ENCODE peak calls at places on chromosomes 1 and 21, in five cellular contexts. C is H1, Q is IMR-90, V is neuronal stem cell, U is mesendoderm. F is an unnamed sample.

GRCh38 chr1:162861101-162861500 is at the start of gene CCDC190:
- DNase-seq in C (no peak), Q (no peak), V (no peak), U (peak; percentile 36), F (no peak)

GRCh38 chr1:178536844-178537371 is 24.0 kb downstream of the TEX35 start:
- DNase-seq in Q (peak; percentile 99), U (peak; percentile 65), C (no peak), V (no peak), F (peak; percentile 95)

GRCh38 chr1:63124666-63125191 is 197.6 kb upstream of the FOXD3 start:
- DNase-seq in Q (peak; percentile 70), C (no peak), U (peak; percentile 28), V (no peak), F (no peak)

GRCh38 chr1:32989160-32989894 is 24.7 kb upstream of the RNF19B start:
- DNase-seq in Q (peak; percentile 99), U (peak; percentile 67), C (no peak), V (no peak), F (peak; percentile 82)

GRCh38 chr1:17338706-17339493 is 30.9 kb downstream of the PADI4 start:
- DNase-seq in Q (no peak), C (no peak), U (no peak), V (no peak), F (no peak)

GRCh38 chr1:209398330-209398991 is 185.1 kb upstream of the CAMK1G start:
- DNase-seq in U (peak; percentile 94), V (no peak), Q (peak; percentile 88), C (no peak), F (peak; percentile 89)

GRCh38 chr1:25157846-25158245 is 74.5 kb downstream of the SYF2 start:
- DNase-seq in Q (no peak), U (no peak), V (no peak), C (no peak), F (no peak)

GRCh38 chr1:47881505-47882442 is 115.4 kb downstream of the TRABD2B start:
- DNase-seq in C (no peak), U (no peak), Q (peak; percentile 33), V (no peak), F (no peak)

GRCh38 chr1:70231474-70231873 is 10.3 kb downstream of the SRSF11 start:
- DNase-seq in V (no peak), Q (no peak), C (no peak), U (no peak), F (no peak)

GRCh38 chr1:210448293-210448892 is 119.7 kb downstream of the HHAT start:
- DNase-seq in U (peak; percentile 70), V (peak; percentile 57), C (no peak), Q (peak; percentile 69), F (peak; percentile 42)

GRCh38 chr1:192954705-192955265 is 104.4 kb downstream of the UCHL5 start:
- DNase-seq in Q (no peak), C (no peak), V (no peak), U (peak; percentile 49), F (peak; percentile 97)

GRCh38 chr1:172533511-172534116 is 664 bp downstream of the SUCO start:
- DNase-seq in Q (peak; percentile 36), C (no peak), U (peak; percentile 59), V (no peak), F (peak; percentile 22)

GRCh38 chr1:172219966-172220365 is 200.5 kb upstream of the C1orf105 start:
- DNase-seq in U (no peak), V (no peak), Q (peak; percentile 11), C (no peak), F (no peak)

GRCh38 chr1:19647643-19648042 is 3.5 kb downstream of the NBL1 start:
- DNase-seq in V (no peak), U (no peak), Q (no peak), C (no peak), F (no peak)

GRCh38 chr1:234611799-234612351 is 1.9 kb upstream of the IRF2BP2 start:
- DNase-seq in Q (no peak), C (no peak), U (no peak), V (no peak), F (peak; percentile 66)

GRCh38 chr1:225635649-225636048 is 17.3 kb downstream of the ENAH start:
- DNase-seq in Q (no peak), C (no peak), V (no peak), U (no peak), F (no peak)

GRCh38 chr1:223411309-223411708 is 18.1 kb downstream of the CCDC185 start:
- DNase-seq in U (no peak), Q (peak; percentile 88), V (no peak), C (no peak), F (no peak)

GRCh38 chr21:36976882-36977651 is 10.6 kb upstream of the HLCS start:
- DNase-seq in U (peak; percentile 90), C (peak; percentile 58), Q (peak; percentile 75), V (peak; percentile 60), F (peak; percentile 18)

GRCh38 chr1:111904478-111905218 is 84.8 kb downstream of the KCND3 start:
- DNase-seq in C (no peak), Q (peak; percentile 2), U (peak; percentile 60), V (peak; percentile 53), F (no peak)

GRCh38 chr1:30803562-30803961 is 46.0 kb upstream of the LAPTM5 start:
- DNase-seq in Q (no peak), V (no peak), C (no peak), U (no peak), F (no peak)

GRCh38 chr1:209688746-209689234 is 13.6 kb downstream of the G0S2 start:
- DNase-seq in C (no peak), V (no peak), U (no peak), Q (peak; percentile 52), F (no peak)

GRCh38 chr1:30023300-30024022 is 699.9 kb downstream of the MATN1 start:
- DNase-seq in U (no peak), V (no peak), Q (no peak), C (no peak), F (no peak)

GRCh38 chr1:91427741-91428140 is 23.1 kb upstream of the HFM1 start:
- DNase-seq in C (no peak), Q (no peak), V (no peak), U (no peak), F (no peak)

GRCh38 chr1:197557302-197557701 is 218.0 kb downstream of the DENND1B start:
- DNase-seq in Q (peak; percentile 45), C (no peak), U (no peak), V (no peak), F (no peak)

GRCh38 chr1:101748077-101748476 is 248.6 kb downstream of the OLFM3 start:
- DNase-seq in V (no peak), C (no peak), U (no peak), Q (no peak), F (no peak)

GRCh38 chr1:66275601-66276023 is 258.3 kb upstream of the SGIP1 start:
- DNase-seq in C (no peak), U (no peak), Q (no peak), V (no peak), F (no peak)

GRCh38 chr1:114597949-114598348 is 16.5 kb upstream of the BCAS2 start:
- DNase-seq in Q (peak; percentile 55), U (no peak), V (no peak), C (no peak), F (no peak)

GRCh38 chr1:43938892-43939587 is 5.4 kb downstream of the ARTN start:
- DNase-seq in Q (no peak), C (no peak), V (no peak), U (no peak), F (no peak)

GRCh38 chr21:34690041-34690792 is 21.4 kb downstream of the CLIC6 start:
- DNase-seq in V (no peak), Q (no peak), C (no peak), U (no peak), F (peak; percentile 26)

GRCh38 chr1:40422630-40423263 is 27.5 kb upstream of the ZFP69B start:
- DNase-seq in V (no peak), U (no peak), C (no peak), Q (no peak), F (no peak)

GRCh38 chr1:165763442-165763841 is 5.2 kb downstream of the TMCO1 start:
- DNase-seq in Q (no peak), V (no peak), U (no peak), C (no peak), F (no peak)

GRCh38 chr1:33277488-33278084 is 21.3 kb downstream of the ZNF362 start:
- DNase-seq in U (no peak), V (no peak), C (no peak), Q (no peak), F (no peak)

GRCh38 chr1:215793210-215793609 is 226.1 kb downstream of the KCTD3 start:
- DNase-seq in V (no peak), Q (peak; percentile 94), U (peak; percentile 18), C (no peak), F (no peak)

DNA sequence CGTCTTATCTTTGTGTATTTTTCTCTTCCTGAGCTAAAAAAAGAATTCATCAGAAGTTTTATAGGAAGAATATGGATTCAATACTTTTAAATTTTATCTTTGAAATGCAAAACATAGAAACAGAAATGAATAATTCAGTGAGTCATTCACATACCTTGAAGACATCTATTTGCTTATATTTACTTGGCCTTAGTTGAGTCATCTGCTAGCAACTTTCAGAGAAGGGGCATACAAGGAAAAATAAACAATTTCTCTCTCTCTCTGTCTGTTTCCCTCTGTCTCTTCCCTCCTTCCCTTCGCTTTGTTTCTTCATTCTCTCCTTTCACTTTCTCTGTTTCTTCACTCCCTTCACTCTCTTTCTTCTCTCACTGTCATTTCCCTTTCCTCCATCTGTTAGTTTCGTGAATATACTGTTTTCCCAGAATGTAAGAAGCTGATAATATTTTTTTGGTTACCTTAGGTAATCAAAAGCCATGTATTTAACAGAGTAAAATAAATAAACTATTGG is 477.2 kb downstream of the BRINP3 start:
- DNase-seq in Q (peak; percentile 71), V (no peak), U (peak; percentile 14), C (no peak), F (no peak)
- H3K27ac ChIP-seq in Q (no peak overlapping the region), V (no peak overlapping the region), U (no peak overlapping the region), C (no peak overlapping the region), F (no peak overlapping the region)

GRCh38 chr1:28249013-28249870 is 10.1 kb upstream of the SESN2 start:
- DNase-seq in Q (peak; percentile 70), C (no peak), V (peak; percentile 27), U (peak; percentile 86), F (peak; percentile 71)
- H2BK120ac ChIP-seq in Q (peak overlapping the region; percentile 90), C (no peak overlapping the region), V (no peak overlapping the region), U (no peak overlapping the region), F (no peak overlapping the region)

DNA sequence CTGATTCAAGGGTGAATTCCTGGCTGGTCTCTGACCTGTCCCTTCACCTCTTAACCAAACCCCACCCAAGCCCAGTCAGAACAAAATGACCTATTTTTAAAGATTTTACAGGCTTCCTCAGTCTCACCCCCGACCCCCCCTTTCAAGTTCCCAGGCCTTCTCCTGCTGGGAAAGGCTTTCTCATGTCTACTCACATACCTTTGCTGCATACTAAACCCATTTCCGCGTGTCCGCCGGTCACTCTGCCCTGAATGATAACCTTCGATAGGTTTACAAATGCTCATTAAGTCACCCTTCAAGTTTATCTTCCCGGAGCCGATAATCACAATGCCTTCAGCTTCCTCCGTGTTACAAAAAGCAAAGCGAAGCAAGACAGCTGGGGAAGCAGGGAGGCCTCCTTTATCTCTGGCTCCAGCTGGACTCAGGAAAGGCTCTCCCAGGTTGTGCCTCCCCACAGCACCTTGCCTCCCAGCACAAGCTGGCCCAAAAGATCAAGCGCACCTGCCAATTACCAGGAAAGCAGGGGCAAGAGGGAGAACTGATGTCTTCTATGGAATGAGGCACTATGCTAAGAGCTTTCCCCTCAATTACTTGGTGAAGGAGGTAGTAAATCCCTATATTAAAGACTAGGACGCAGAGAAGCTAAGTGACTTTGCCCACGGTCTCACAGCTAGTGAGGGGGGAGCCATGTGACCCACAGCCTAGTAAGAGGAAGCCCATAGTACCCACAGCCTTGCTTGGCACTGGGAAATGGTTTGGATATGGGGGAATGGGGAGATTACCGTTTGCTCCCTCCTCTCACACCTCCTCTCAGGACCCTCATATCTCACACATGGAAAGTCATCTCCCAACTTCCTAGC is 15.9 kb downstream of the SMIM12 start:
- DNase-seq in V (no peak), C (no peak), U (peak; percentile 86), Q (no peak), F (no peak)
- H3K27ac ChIP-seq in V (no peak overlapping the region), C (no peak overlapping the region), U (peak overlapping the region; percentile 87), Q (no peak overlapping the region), F (no peak overlapping the region)

GRCh38 chr1:77978293-77978968 is 441 bp downstream of the FUBP1 start:
- DNase-seq in C (no peak), V (peak; percentile 66), Q (peak; percentile 95), U (peak; percentile 95), F (peak; percentile 65)
- H2BK120ac ChIP-seq in C (peak overlapping the region; percentile 17), V (no peak overlapping the region), Q (peak overlapping the region; percentile 63), U (peak overlapping the region; percentile 29), F (peak overlapping the region; percentile 82)

F was measured in trophoblast cell.